ENCODE peak calls at places on chromosomes 5 and 9, in ten cellular contexts. L is colonic mucosa; N is stimulated activated CD4-positive, alpha-beta T cell treated with anti-CD3 and anti-CD28 coated beads, Interleukin-2, amount 100 ng/mL, for 24 hours; I is brain microvascular endothelial cell; W is psoas muscle; B is putamen; R is NAMALWA; Y is occipital lobe; D is DMS 273 treated with DMSO at 0.1 percent for 48 hours; T is type B pancreatic cell. Z is an unnamed sample.

GRCh38 chr5:87081511-87082372 is 185.9 kb upstream of the RASA1 start:
- DNase-seq in L (peak; percentile 41), N (peak; percentile 10), I (no peak), W (no peak), B (peak; percentile 18), R (peak; percentile 76), Y (no peak), D (no peak), T (no peak), Z (peak; percentile 69)

GRCh38 chr5:86768699-86769202 is 151.0 kb downstream of the COX7C start:
- DNase-seq in L (no peak), N (no peak), I (no peak), W (no peak), B (no peak), R (no peak), Y (no peak), D (no peak), T (no peak), Z (no peak)

GRCh38 chr9:105114956-105115728 is 129.3 kb upstream of the SLC44A1 start:
- DNase-seq in L (peak; percentile 44), N (peak; percentile 34), I (peak; percentile 28), W (peak; percentile 66), B (no peak), R (peak; percentile 21), Y (no peak), D (no peak), T (no peak), Z (peak; percentile 56)

GRCh38 chr9:5917888-5918287 is 27.2 kb downstream of the MLANA start:
- DNase-seq in L (no peak), N (no peak), I (no peak), W (no peak), B (no peak), R (no peak), Y (no peak), D (no peak), T (no peak), Z (no peak)

GRCh38 chr5:97231025-97231636 is 48.1 kb upstream of the RIOK2 start:
- DNase-seq in L (peak; percentile 50), N (no peak), I (peak; percentile 82), W (no peak), B (peak; percentile 79), R (peak; percentile 84), Y (peak; percentile 0), D (peak; percentile 23), T (no peak), Z (no peak)

GRCh38 chr9:108569624-108570023 is 286.2 kb downstream of the ACTL7B start:
- DNase-seq in L (no peak), N (no peak), I (peak; percentile 48), W (no peak), B (no peak), R (no peak), Y (no peak), D (no peak), T (no peak), Z (no peak)

GRCh38 chr5:103347729-103348128 is 89.2 kb downstream of the MACIR start:
- DNase-seq in L (no peak), N (no peak), I (peak; percentile 77), W (no peak), B (no peak), R (no peak), Y (no peak), D (no peak), T (no peak), Z (no peak)

GRCh38 chr5:14724633-14725032 is 60.1 kb downstream of the OTULIN start:
- DNase-seq in L (no peak), N (no peak), I (no peak), W (no peak), B (no peak), R (no peak), Y (no peak), D (no peak), T (no peak), Z (no peak)

GRCh38 chr5:80654054-80654390 is 430 bp upstream of the MSH3 start:
- DNase-seq in L (peak; percentile 71), N (no peak), I (no peak), W (peak; percentile 53), B (no peak), R (peak; percentile 54), Y (no peak), D (no peak), T (no peak), Z (no peak)

GRCh38 chr5:2710910-2711309 is 40.6 kb downstream of the IRX2 start:
- DNase-seq in L (no peak), N (no peak), I (no peak), W (no peak), B (no peak), R (peak; percentile 63), Y (no peak), D (no peak), T (no peak), Z (no peak)

GRCh38 chr5:144276034-144276822 is 105.6 kb downstream of the KCTD16 start:
- DNase-seq in L (no peak), N (no peak), I (no peak), W (no peak), B (no peak), R (no peak), Y (no peak), D (no peak), T (no peak), Z (no peak)

GRCh38 chr5:178284095-178284675 is 51.6 kb upstream of the PHYKPL start:
- DNase-seq in L (peak; percentile 34), N (no peak), I (peak; percentile 16), W (no peak), B (no peak), R (peak; percentile 73), Y (no peak), D (no peak), T (no peak), Z (no peak)

GRCh38 chr5:62650197-62650596 is 71.6 kb downstream of the LRRC70 start:
- DNase-seq in L (no peak), N (no peak), I (no peak), W (no peak), B (no peak), R (no peak), Y (no peak), D (no peak), T (no peak), Z (no peak)

GRCh38 chr5:134935711-134936602 is 31.0 kb downstream of the PCBD2 start:
- DNase-seq in L (no peak), N (no peak), I (no peak), W (no peak), B (no peak), R (no peak), Y (no peak), D (no peak), T (no peak), Z (no peak)

GRCh38 chr9:70510157-70510770 is 95.8 kb upstream of the KLF9 start:
- DNase-seq in L (peak; percentile 59), N (peak; percentile 63), I (no peak), W (peak; percentile 65), B (no peak), R (peak; percentile 34), Y (no peak), D (no peak), T (no peak), Z (peak; percentile 20)

GRCh38 chr5:109630109-109630508 is 59.6 kb upstream of the MAN2A1 start:
- DNase-seq in L (no peak), N (no peak), I (peak; percentile 36), W (no peak), B (no peak), R (no peak), Y (no peak), D (no peak), T (no peak), Z (no peak)

GRCh38 chr5:67047180-67047579 is 149.4 kb downstream of the CD180 start:
- DNase-seq in L (no peak), N (no peak), I (no peak), W (peak; percentile 63), B (no peak), R (no peak), Y (no peak), D (peak; percentile 46), T (no peak), Z (no peak)